ENCODE peak calls at places on chromosomes 6 and 20, in eight cellular contexts. H is stomach, T is transverse colon, W is IMR-90, D is adrenal gland, O is GM12891, A is A549, V is GM12892. Q is an unnamed sample.

GRCh38 chr6:134903448-134903847 is 46.5 kb downstream of the ALDH8A1 start:
- DNase-seq in T (no peak), O (no peak), W (no peak), V (no peak), H (no peak), A (no peak), D (no peak), Q (no peak)

GRCh38 chr6:66896415-66896814 is 1189.4 kb upstream of the EYS start:
- DNase-seq in V (no peak), D (no peak), H (no peak), O (no peak), W (no peak), A (no peak), T (no peak), Q (no peak)

GRCh38 chr6:101666256-101666655 is 272.7 kb downstream of the GRIK2 start:
- DNase-seq in V (no peak), A (no peak), H (peak; percentile 54), W (peak; percentile 80), T (no peak), D (no peak), O (no peak), Q (peak; percentile 9)

GRCh38 chr6:156334961-156335360 is 442.2 kb upstream of the ARID1B start:
- DNase-seq in V (no peak), H (no peak), T (no peak), A (no peak), W (no peak), O (no peak), D (no peak), Q (no peak)

GRCh38 chr20:63284544-63284949 is 8.4 kb upstream of the COL20A1 start:
- DNase-seq in T (no peak), A (no peak), D (no peak), W (no peak), V (no peak), O (no peak), H (no peak), Q (no peak)

GRCh38 chr6:119129968-119130484 is 51.6 kb upstream of the FAM184A start:
- DNase-seq in O (no peak), D (no peak), V (no peak), T (no peak), A (no peak), H (no peak), W (peak; percentile 76), Q (no peak)

GRCh38 chr20:56817780-56818675 is 188.9 kb downstream of the TFAP2C start:
- DNase-seq in D (no peak), T (no peak), H (no peak), A (no peak), V (no peak), W (no peak), O (no peak), Q (no peak)

GRCh38 chr20:46975976-46976375 is 81.3 kb downstream of the EYA2 start:
- DNase-seq in O (no peak), T (no peak), A (no peak), H (no peak), W (no peak), V (no peak), D (no peak), Q (no peak)

GRCh38 chr6:167350731-167351655 is 26.1 kb downstream of the TTLL2 start:
- DNase-seq in D (peak; percentile 33), H (peak; percentile 82), W (no peak), T (peak; percentile 87), O (peak; percentile 41), V (no peak), A (peak; percentile 41), Q (peak; percentile 25)

GRCh38 chr6:135506270-135506997 is 8.9 kb upstream of the AHI1 start:
- DNase-seq in O (no peak), W (peak; percentile 74), H (no peak), A (peak; percentile 21), D (no peak), T (no peak), V (no peak), Q (no peak)

GRCh38 chr6:14791525-14791924 is 454.3 kb upstream of the JARID2 start:
- DNase-seq in H (no peak), A (no peak), D (no peak), W (peak; percentile 78), T (no peak), O (no peak), V (no peak), Q (no peak)

GRCh38 chr6:86685230-86685797 is 252.0 kb upstream of the HTR1E start:
- DNase-seq in O (no peak), W (no peak), T (no peak), V (no peak), H (no peak), D (no peak), A (no peak), Q (no peak)

GRCh38 chr6:27684264-27685211 is 211.6 kb upstream of the ZNF184 start:
- DNase-seq in V (no peak), W (peak; percentile 76), A (peak; percentile 80), D (no peak), T (peak; percentile 36), O (no peak), H (no peak), Q (peak; percentile 57)

GRCh38 chr6:116511424-116512131 is at the start of gene CALHM5:
- DNase-seq in V (no peak), T (peak; percentile 13), O (no peak), A (peak; percentile 10), W (peak; percentile 94), H (no peak), D (peak; percentile 30), Q (peak; percentile 19)

GRCh38 chr20:63705232-63706026 is 2.3 kb downstream of the ARFRP1 start:
- DNase-seq in O (no peak), D (no peak), H (no peak), T (no peak), W (no peak), V (no peak), A (no peak), Q (no peak)

GRCh38 chr6:168368063-168368835 is 48.7 kb upstream of the DACT2 start:
- DNase-seq in W (no peak), V (no peak), H (no peak), D (peak; percentile 50), T (no peak), A (no peak), O (no peak), Q (no peak)

GRCh38 chr20:34437330-34437986 is 74.4 kb downstream of the ITCH start:
- DNase-seq in A (no peak), H (no peak), O (no peak), V (no peak), W (peak; percentile 74), D (no peak), T (no peak), Q (no peak)

GRCh38 chr6:17930321-17930993 is 57.0 kb downstream of the KIF13A start:
- DNase-seq in A (no peak), W (peak; percentile 40), D (peak; percentile 25), T (no peak), O (no peak), H (no peak), V (no peak), Q (no peak)

GRCh38 chr6:29872791-29873190 is 45.2 kb downstream of the HLA-G start:
- DNase-seq in V (no peak), A (no peak), T (no peak), D (no peak), H (no peak), W (no peak), O (no peak), Q (no peak)

GRCh38 chr20:34368547-34368946 is 5.5 kb downstream of the ITCH start:
- DNase-seq in T (no peak), D (no peak), V (no peak), A (no peak), O (no peak), H (no peak), W (no peak), Q (no peak)

DNA sequence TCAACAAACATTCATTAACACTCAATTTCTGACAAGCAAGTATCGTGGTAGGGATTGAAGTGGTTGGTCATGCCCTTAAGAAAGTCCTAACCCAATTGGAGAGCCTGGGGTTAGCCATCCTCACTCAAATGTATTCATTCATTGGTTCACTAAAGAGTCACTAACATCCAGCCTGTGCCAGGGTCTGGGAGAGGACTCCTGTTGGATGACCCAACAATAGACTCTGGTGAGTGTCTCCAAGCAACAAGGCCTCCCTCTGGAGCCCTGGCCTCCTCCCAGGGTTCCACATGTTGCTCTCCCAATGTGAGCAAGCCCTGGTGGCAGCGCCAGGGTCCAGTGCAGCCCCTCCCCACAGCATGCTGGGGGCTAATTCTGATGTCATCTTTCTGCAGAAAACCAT is at the start of gene BPIFA3:
- DNase-seq in A (no peak), W (no peak), V (no peak), T (no peak), D (no peak), H (no peak), O (no peak), Q (no peak)
- TF ChIP-seq POLR2A in A (no peak), W (no peak), V (no peak), T (no peak), D (no peak), H (no peak), O (no peak), Q (no peak)

DNA sequence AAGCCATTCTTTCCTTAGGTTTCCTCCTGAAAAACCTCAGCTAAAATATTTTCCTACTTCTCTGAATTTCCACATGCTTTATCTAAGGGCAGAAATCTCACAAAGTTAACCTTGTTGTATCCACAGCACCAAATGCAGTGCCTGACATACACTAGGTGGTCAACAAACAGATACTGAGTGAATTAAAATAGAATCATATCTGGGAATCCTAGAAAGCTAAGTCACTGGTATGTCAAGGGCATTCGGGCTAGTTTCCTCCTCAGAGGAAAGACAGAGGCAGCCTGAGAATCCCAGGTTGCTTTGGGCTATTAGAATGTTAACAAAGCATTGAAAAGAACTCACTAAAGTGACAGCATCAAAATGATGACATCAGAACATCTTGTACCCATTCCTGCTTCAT is 132.7 kb upstream of the F13A1 start:
- DNase-seq in O (no peak), A (no peak), H (no peak), V (no peak), D (no peak), T (no peak), W (no peak), Q (no peak)
- TF ChIP-seq POLR2A in O (no peak), A (no peak), H (no peak), V (no peak), D (no peak), T (no peak), W (no peak), Q (no peak)

GRCh38 chr20:58889334-58890072 is 37.0 kb downstream of the GNAS start:
- DNase-seq in H (no peak), A (no peak), V (no peak), O (no peak), W (no peak), D (no peak), T (no peak), Q (no peak)
- TF ChIP-seq POLR2A in H (no peak), A (no peak), V (no peak), O (no peak), W (no peak), D (no peak), T (no peak), Q (no peak)

DNA sequence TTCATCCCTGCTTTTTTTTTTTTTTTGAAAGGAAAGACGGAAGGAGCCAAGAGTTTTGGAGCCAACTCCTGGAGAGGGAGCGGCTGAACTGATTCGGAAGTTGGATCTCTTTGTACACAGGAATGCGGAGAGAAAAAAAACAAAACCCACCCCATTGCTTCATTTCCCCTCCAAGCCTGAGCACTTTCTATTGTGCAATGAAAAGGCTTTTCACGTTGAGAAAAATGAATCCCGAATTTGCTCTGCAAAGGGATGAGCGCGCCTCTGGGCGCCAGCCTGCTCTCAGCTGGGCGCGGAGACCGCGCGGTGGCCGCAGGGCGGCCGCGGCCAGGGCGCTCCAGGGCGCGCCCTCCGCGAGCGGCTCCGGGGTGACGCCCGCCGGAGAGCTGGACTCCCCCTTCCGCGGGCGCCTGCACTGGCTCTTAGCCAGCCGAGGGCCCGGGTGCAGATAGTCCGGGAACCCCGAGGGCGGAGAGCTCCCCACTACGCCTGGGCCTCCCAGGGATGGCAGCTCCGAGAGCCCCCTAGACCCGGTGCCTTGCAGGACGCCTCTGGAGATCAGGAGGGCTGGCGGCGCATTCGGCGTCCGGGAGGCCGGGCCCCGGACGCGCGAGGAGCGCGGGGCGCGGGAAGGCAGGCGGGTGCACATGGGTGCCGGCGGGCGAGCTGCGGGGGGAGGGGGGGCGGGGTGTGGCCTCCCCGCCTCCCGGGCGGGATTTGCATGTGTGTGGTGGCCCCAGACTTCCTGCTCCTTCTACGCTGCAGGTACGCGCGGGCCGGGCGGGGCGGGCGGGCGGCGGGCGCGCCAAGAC is at the start of gene ITPR3:
- DNase-seq in T (peak; percentile 81), W (peak; percentile 27), V (peak; percentile 97), H (peak; percentile 79), A (peak; percentile 72), D (peak; percentile 46), O (peak; percentile 98), Q (peak; percentile 88)
- TF ChIP-seq POLR2A in T (no peak), W (no peak), V (peak; percentile 58), H (no peak), A (no peak), D (no peak), O (no peak), Q (peak; percentile 31)

Q was measured in H54.